ENCODE peak calls at places on chromosome 14, in nine cellular contexts. One of them, this sample, is unnamed.

GRCh38 chr14:30387856-30388255 is 171.1 kb upstream of the G2E3 start:
- DNase-seq in caudate nucleus: no peak
- DNase-seq in RPMI8226: no peak
- DNase-seq in stimulated activated CD4-positive, alpha-beta T cell treated with anti-CD3 and anti-CD28 coated beads, Interleukin-12 subunit alpha, Interleukin-12 subunit beta, amount 100 ng/mL, for 4 hours: no peak
- DNase-seq in activated CD8-positive, alpha-beta T cell treated with anti-CD3 and anti-CD28 coated beads, Interleukin-2, amount 10 ng/mL, durations not matched to agents 7 days and 5 days: no peak
- DNase-seq in activated CD4-positive, alpha-beta T cell treated with anti-CD3 and anti-CD28 coated beads for 36 hours: no peak
- DNase-seq in Right ventricle myocardium superior: no peak
- DNase-seq in A172: no peak
- DNase-seq in GM12891: no peak
- DNase-seq in this sample: no peak

GRCh38 chr14:70665448-70666363 is 24.0 kb downstream of the TTC9 start:
- DNase-seq in activated CD8-positive, alpha-beta T cell treated with anti-CD3 and anti-CD28 coated beads, Interleukin-2, amount 10 ng/mL, durations not matched to agents 7 days and 5 days: no peak
- DNase-seq in caudate nucleus: no peak
- DNase-seq in A172: peak
- DNase-seq in stimulated activated CD4-positive, alpha-beta T cell treated with anti-CD3 and anti-CD28 coated beads, Interleukin-12 subunit alpha, Interleukin-12 subunit beta, amount 100 ng/mL, for 4 hours: no peak
- DNase-seq in activated CD4-positive, alpha-beta T cell treated with anti-CD3 and anti-CD28 coated beads for 36 hours: peak
- DNase-seq in Right ventricle myocardium superior: no peak
- DNase-seq in GM12891: peak
- DNase-seq in RPMI8226: peak
- DNase-seq in this sample: peak

GRCh38 chr14:100188392-100189030 is 29.1 kb upstream of the DEGS2 start:
- DNase-seq in activated CD4-positive, alpha-beta T cell treated with anti-CD3 and anti-CD28 coated beads for 36 hours: no peak
- DNase-seq in activated CD8-positive, alpha-beta T cell treated with anti-CD3 and anti-CD28 coated beads, Interleukin-2, amount 10 ng/mL, durations not matched to agents 7 days and 5 days: no peak
- DNase-seq in Right ventricle myocardium superior: no peak
- DNase-seq in stimulated activated CD4-positive, alpha-beta T cell treated with anti-CD3 and anti-CD28 coated beads, Interleukin-12 subunit alpha, Interleukin-12 subunit beta, amount 100 ng/mL, for 4 hours: no peak
- DNase-seq in caudate nucleus: no peak
- DNase-seq in RPMI8226: no peak
- DNase-seq in A172: no peak
- DNase-seq in GM12891: no peak
- DNase-seq in this sample: no peak

GRCh38 chr14:58533417-58533816 is 104.3 kb upstream of the DACT1 start:
- DNase-seq in activated CD8-positive, alpha-beta T cell treated with anti-CD3 and anti-CD28 coated beads, Interleukin-2, amount 10 ng/mL, durations not matched to agents 7 days and 5 days: no peak
- DNase-seq in caudate nucleus: peak
- DNase-seq in GM12891: no peak
- DNase-seq in Right ventricle myocardium superior: peak
- DNase-seq in RPMI8226: no peak
- DNase-seq in activated CD4-positive, alpha-beta T cell treated with anti-CD3 and anti-CD28 coated beads for 36 hours: no peak
- DNase-seq in stimulated activated CD4-positive, alpha-beta T cell treated with anti-CD3 and anti-CD28 coated beads, Interleukin-12 subunit alpha, Interleukin-12 subunit beta, amount 100 ng/mL, for 4 hours: no peak
- DNase-seq in A172: no peak
- DNase-seq in this sample: no peak

GRCh38 chr14:64715146-64715627 is 11.0 kb downstream of the PLEKHG3 start:
- DNase-seq in caudate nucleus: no peak
- DNase-seq in Right ventricle myocardium superior: no peak
- DNase-seq in activated CD4-positive, alpha-beta T cell treated with anti-CD3 and anti-CD28 coated beads for 36 hours: no peak
- DNase-seq in activated CD8-positive, alpha-beta T cell treated with anti-CD3 and anti-CD28 coated beads, Interleukin-2, amount 10 ng/mL, durations not matched to agents 7 days and 5 days: no peak
- DNase-seq in GM12891: no peak
- DNase-seq in A172: no peak
- DNase-seq in RPMI8226: no peak
- DNase-seq in stimulated activated CD4-positive, alpha-beta T cell treated with anti-CD3 and anti-CD28 coated beads, Interleukin-12 subunit alpha, Interleukin-12 subunit beta, amount 100 ng/mL, for 4 hours: no peak
- DNase-seq in this sample: no peak

GRCh38 chr14:50801706-50802105 is 29.3 kb downstream of the NIN start:
- DNase-seq in RPMI8226: no peak
- DNase-seq in caudate nucleus: no peak
- DNase-seq in GM12891: no peak
- DNase-seq in activated CD4-positive, alpha-beta T cell treated with anti-CD3 and anti-CD28 coated beads for 36 hours: no peak
- DNase-seq in stimulated activated CD4-positive, alpha-beta T cell treated with anti-CD3 and anti-CD28 coated beads, Interleukin-12 subunit alpha, Interleukin-12 subunit beta, amount 100 ng/mL, for 4 hours: no peak
- DNase-seq in activated CD8-positive, alpha-beta T cell treated with anti-CD3 and anti-CD28 coated beads, Interleukin-2, amount 10 ng/mL, durations not matched to agents 7 days and 5 days: no peak
- DNase-seq in Right ventricle myocardium superior: no peak
- DNase-seq in A172: no peak
- DNase-seq in this sample: no peak

GRCh38 chr14:33315217-33315616 is 376.5 kb downstream of the NPAS3 start:
- DNase-seq in RPMI8226: no peak
- DNase-seq in A172: no peak
- DNase-seq in activated CD8-positive, alpha-beta T cell treated with anti-CD3 and anti-CD28 coated beads, Interleukin-2, amount 10 ng/mL, durations not matched to agents 7 days and 5 days: no peak
- DNase-seq in GM12891: no peak
- DNase-seq in stimulated activated CD4-positive, alpha-beta T cell treated with anti-CD3 and anti-CD28 coated beads, Interleukin-12 subunit alpha, Interleukin-12 subunit beta, amount 100 ng/mL, for 4 hours: no peak
- DNase-seq in caudate nucleus: no peak
- DNase-seq in Right ventricle myocardium superior: no peak
- DNase-seq in activated CD4-positive, alpha-beta T cell treated with anti-CD3 and anti-CD28 coated beads for 36 hours: no peak
- DNase-seq in this sample: no peak

GRCh38 chr14:98582276-98582675 is 689.7 kb downstream of the BCL11B start:
- DNase-seq in caudate nucleus: peak
- DNase-seq in Right ventricle myocardium superior: no peak
- DNase-seq in activated CD8-positive, alpha-beta T cell treated with anti-CD3 and anti-CD28 coated beads, Interleukin-2, amount 10 ng/mL, durations not matched to agents 7 days and 5 days: peak
- DNase-seq in GM12891: no peak
- DNase-seq in stimulated activated CD4-positive, alpha-beta T cell treated with anti-CD3 and anti-CD28 coated beads, Interleukin-12 subunit alpha, Interleukin-12 subunit beta, amount 100 ng/mL, for 4 hours: no peak
- DNase-seq in A172: no peak
- DNase-seq in activated CD4-positive, alpha-beta T cell treated with anti-CD3 and anti-CD28 coated beads for 36 hours: no peak
- DNase-seq in RPMI8226: no peak
- DNase-seq in this sample: no peak

This sample was measured in Daoy.